ENCODE peak calls at places on chromosomes 6 and 20, in five cellular contexts. H is germinal center, X is NCI-H2029 treated with DMSO at 0.1 percent for 48 hours, R is GDM1, O is WTC11. K is an unnamed sample.

GRCh38 chr20:62387993-62388635 is 1.2 kb downstream of the RPS21 start:
- DNase-seq in H (no peak), X (no peak), R (no peak), O (no peak), K (no peak)

GRCh38 chr6:26312096-26312463 is 52.9 kb upstream of the BTN3A2 start:
- DNase-seq in H (no peak), X (peak; percentile 66), R (no peak), O (no peak), K (no peak)

GRCh38 chr6:33770116-33770832 is 18.7 kb downstream of the LEMD2 start:
- DNase-seq in H (no peak), X (no peak), R (no peak), O (no peak), K (no peak)

GRCh38 chr6:86723729-86724128 is 213.6 kb upstream of the HTR1E start:
- DNase-seq in H (no peak), X (no peak), R (no peak), O (no peak), K (no peak)

GRCh38 chr6:157143171-157143884 is 180.0 kb downstream of the TMEM242 start:
- DNase-seq in H (no peak), X (no peak), R (no peak), O (no peak), K (no peak)

GRCh38 chr6:162733489-162733888 is 5.7 kb downstream of the PACRG start:
- DNase-seq in H (no peak), X (no peak), R (no peak), O (no peak), K (no peak)

GRCh38 chr20:37727247-37727956 is 33.6 kb downstream of the CTNNBL1 start:
- DNase-seq in H (no peak), X (no peak), R (no peak), O (no peak), K (no peak)

GRCh38 chr6:142805042-142805441 is 139.9 kb downstream of the HIVEP2 start:
- DNase-seq in H (no peak), X (no peak), R (no peak), O (no peak), K (no peak)

GRCh38 chr20:45336530-45337366 is 11.5 kb downstream of the SDC4 start:
- DNase-seq in H (no peak), X (no peak), R (no peak), O (no peak), K (no peak)

GRCh38 chr20:58236612-58237317 is 8.3 kb upstream of the ANKRD60 start:
- DNase-seq in H (peak; percentile 82), X (peak; percentile 40), R (peak; percentile 28), O (peak; percentile 82), K (no peak)

GRCh38 chr20:46990017-46990810 is 95.6 kb downstream of the EYA2 start:
- DNase-seq in H (no peak), X (no peak), R (no peak), O (no peak), K (no peak)

GRCh38 chr20:40274912-40275654 is 414.0 kb downstream of the MAFB start:
- DNase-seq in H (no peak), X (no peak), R (no peak), O (no peak), K (no peak)

GRCh38 chr6:101391772-101392560 is 1.5 kb upstream of the GRIK2 start:
- DNase-seq in H (no peak), X (peak; percentile 50), R (no peak), O (peak; percentile 15), K (no peak)

GRCh38 chr6:129643968-129644367 is 66.0 kb downstream of the ARHGAP18 start:
- DNase-seq in H (no peak), X (no peak), R (no peak), O (no peak), K (no peak)

GRCh38 chr20:24469116-24470030 is at the start of gene SYNDIG1:
- DNase-seq in H (no peak), X (no peak), R (peak; percentile 12), O (peak; percentile 73), K (no peak)

GRCh38 chr6:33683051-33683571 is 28.4 kb downstream of the UQCC2 start:
- DNase-seq in H (no peak), X (no peak), R (no peak), O (no peak), K (no peak)

GRCh38 chr20:57225830-57226229 is 40.6 kb downstream of the BMP7 start:
- DNase-seq in H (no peak), X (no peak), R (no peak), O (no peak), K (no peak)

GRCh38 chr6:12051861-12052368 is 39.8 kb downstream of the HIVEP1 start:
- DNase-seq in H (peak; percentile 62), X (no peak), R (peak; percentile 18), O (no peak), K (no peak)

GRCh38 chr6:127518212-127518709 is 874 bp downstream of the MTCL3 start:
- DNase-seq in H (no peak), X (no peak), R (no peak), O (no peak), K (no peak)

GRCh38 chr6:113246186-113246585 is 611.0 kb upstream of the MARCKS start:
- DNase-seq in H (no peak), X (no peak), R (no peak), O (no peak), K (no peak)

GRCh38 chr20:17871181-17871580 is 97.4 kb downstream of the SNX5 start:
- DNase-seq in H (no peak), X (no peak), R (no peak), O (no peak), K (no peak)

GRCh38 chr20:33072362-33072761 is 7.1 kb upstream of the BPIFB4 start:
- DNase-seq in H (no peak), X (no peak), R (no peak), O (no peak), K (no peak)

GRCh38 chr6:111377558-111378120 is 105.4 kb downstream of the REV3L start:
- DNase-seq in H (no peak), X (no peak), R (no peak), O (no peak), K (no peak)

GRCh38 chr6:133380047-133380446 is 138.9 kb downstream of the EYA4 start:
- DNase-seq in H (no peak), X (no peak), R (no peak), O (no peak), K (no peak)

GRCh38 chr6:52497652-52498408 is 77.7 kb downstream of the EFHC1 start:
- DNase-seq in H (peak; percentile 68), X (peak; percentile 80), R (no peak), O (no peak), K (peak; percentile 69)

GRCh38 chr20:41587523-41587922 is 30.7 kb downstream of the CHD6 start:
- DNase-seq in H (no peak), X (no peak), R (no peak), O (no peak), K (no peak)

GRCh38 chr20:61940491-61940890 is 125.2 kb downstream of the TAF4 start:
- DNase-seq in H (no peak), X (no peak), R (no peak), O (peak; percentile 3), K (no peak)

GRCh38 chr6:34587325-34587724 is 31.2 kb upstream of the SPDEF start:
- DNase-seq in H (no peak), X (no peak), R (no peak), O (no peak), K (no peak)

GRCh38 chr6:114008331-114008730 is 37.4 kb upstream of the HDAC2 start:
- DNase-seq in H (no peak), X (no peak), R (no peak), O (no peak), K (no peak)

K was measured in NCI-H510A.